ENCODE peak calls at places on chromosome 7, in ten cellular contexts. One of them, this sample, is unnamed.

GRCh38 chr7:22167482-22167881 is 189.5 kb downstream of the RAPGEF5 start:
- DNase-seq in substantia nigra: no peak
- DNase-seq in SJCRH30: no peak
- DNase-seq in uterus: no peak
- DNase-seq in HEK293T: no peak
- DNase-seq in nephron progenitor cell: no peak
- DNase-seq in cardiac muscle cell: no peak
- DNase-seq in tibial nerve: no peak
- DNase-seq in activated effector memory CD4-positive, alpha-beta T cell treated with anti-CD3 and anti-CD28 coated beads, Interleukin-2, amount 50 U/mL, for 16 hours: no peak
- DNase-seq in C1 segment of cervical spinal cord: no peak
- DNase-seq in this sample: no peak

GRCh38 chr7:142611566-142612250 is 137.6 kb upstream of the PRSS1 start:
- DNase-seq in uterus: no peak
- DNase-seq in HEK293T: no peak
- DNase-seq in nephron progenitor cell: no peak
- DNase-seq in substantia nigra: no peak
- DNase-seq in activated effector memory CD4-positive, alpha-beta T cell treated with anti-CD3 and anti-CD28 coated beads, Interleukin-2, amount 50 U/mL, for 16 hours: no peak
- DNase-seq in tibial nerve: no peak
- DNase-seq in C1 segment of cervical spinal cord: no peak
- DNase-seq in cardiac muscle cell: peak
- DNase-seq in SJCRH30: no peak
- DNase-seq in this sample: no peak

GRCh38 chr7:135923700-135924261 is 53.4 kb downstream of the MTPN start:
- DNase-seq in SJCRH30: no peak
- DNase-seq in tibial nerve: no peak
- DNase-seq in HEK293T: no peak
- DNase-seq in C1 segment of cervical spinal cord: no peak
- DNase-seq in activated effector memory CD4-positive, alpha-beta T cell treated with anti-CD3 and anti-CD28 coated beads, Interleukin-2, amount 50 U/mL, for 16 hours: no peak
- DNase-seq in cardiac muscle cell: peak
- DNase-seq in nephron progenitor cell: no peak
- DNase-seq in substantia nigra: no peak
- DNase-seq in uterus: no peak
- DNase-seq in this sample: no peak

GRCh38 chr7:106345421-106346166 is 60.8 kb upstream of the NAMPT start:
- DNase-seq in nephron progenitor cell: no peak
- DNase-seq in uterus: no peak
- DNase-seq in SJCRH30: no peak
- DNase-seq in tibial nerve: no peak
- DNase-seq in activated effector memory CD4-positive, alpha-beta T cell treated with anti-CD3 and anti-CD28 coated beads, Interleukin-2, amount 50 U/mL, for 16 hours: peak
- DNase-seq in HEK293T: no peak
- DNase-seq in substantia nigra: no peak
- DNase-seq in C1 segment of cervical spinal cord: no peak
- DNase-seq in cardiac muscle cell: peak
- DNase-seq in this sample: no peak

GRCh38 chr7:22433710-22434460 is 66.1 kb downstream of the STEAP1B start:
- DNase-seq in substantia nigra: no peak
- DNase-seq in cardiac muscle cell: peak
- DNase-seq in tibial nerve: no peak
- DNase-seq in HEK293T: no peak
- DNase-seq in C1 segment of cervical spinal cord: no peak
- DNase-seq in SJCRH30: peak
- DNase-seq in activated effector memory CD4-positive, alpha-beta T cell treated with anti-CD3 and anti-CD28 coated beads, Interleukin-2, amount 50 U/mL, for 16 hours: no peak
- DNase-seq in nephron progenitor cell: no peak
- DNase-seq in uterus: peak
- DNase-seq in this sample: peak

GRCh38 chr7:148222716-148223115 is 367.9 kb upstream of the C7orf33 start:
- DNase-seq in nephron progenitor cell: no peak
- DNase-seq in HEK293T: no peak
- DNase-seq in cardiac muscle cell: no peak
- DNase-seq in substantia nigra: no peak
- DNase-seq in C1 segment of cervical spinal cord: no peak
- DNase-seq in SJCRH30: no peak
- DNase-seq in uterus: no peak
- DNase-seq in activated effector memory CD4-positive, alpha-beta T cell treated with anti-CD3 and anti-CD28 coated beads, Interleukin-2, amount 50 U/mL, for 16 hours: no peak
- DNase-seq in tibial nerve: no peak
- DNase-seq in this sample: no peak

GRCh38 chr7:28784166-28784870 is 173.8 kb downstream of the TRIL start:
- DNase-seq in substantia nigra: no peak
- DNase-seq in HEK293T: peak
- DNase-seq in tibial nerve: no peak
- DNase-seq in activated effector memory CD4-positive, alpha-beta T cell treated with anti-CD3 and anti-CD28 coated beads, Interleukin-2, amount 50 U/mL, for 16 hours: no peak
- DNase-seq in C1 segment of cervical spinal cord: no peak
- DNase-seq in SJCRH30: peak
- DNase-seq in cardiac muscle cell: peak
- DNase-seq in uterus: no peak
- DNase-seq in nephron progenitor cell: no peak
- DNase-seq in this sample: peak

GRCh38 chr7:26200113-26200443 is 468 bp downstream of the HNRNPA2B1 start:
- DNase-seq in SJCRH30: peak
- DNase-seq in cardiac muscle cell: peak
- DNase-seq in C1 segment of cervical spinal cord: peak
- DNase-seq in activated effector memory CD4-positive, alpha-beta T cell treated with anti-CD3 and anti-CD28 coated beads, Interleukin-2, amount 50 U/mL, for 16 hours: peak
- DNase-seq in uterus: peak
- DNase-seq in nephron progenitor cell: peak
- DNase-seq in substantia nigra: peak
- DNase-seq in HEK293T: no peak
- DNase-seq in tibial nerve: peak
- DNase-seq in this sample: peak